ENCODE peak calls at places on chromosomes 3 and 15, in four cellular contexts. W is globus pallidus, B is A172, J is iPS-NIHi11. X is an unnamed sample.

GRCh38 chr15:26126070-26126469 is 262.9 kb upstream of the ATP10A start:
- DNase-seq in W (peak), J (no peak), B (no peak), X (no peak)

GRCh38 chr3:120767106-120767505 is 24.6 kb downstream of the GTF2E1 start:
- DNase-seq in B (no peak), W (no peak), J (no peak), X (no peak)

GRCh38 chr3:159189994-159190669 is 388.3 kb downstream of the MFSD1 start:
- DNase-seq in B (peak), W (no peak), J (no peak), X (no peak)

GRCh38 chr15:59052915-59053407 is 52.0 kb upstream of the CCNB2 start:
- DNase-seq in J (no peak), W (no peak), B (no peak), X (no peak)

GRCh38 chr3:1987983-1988382 is 110.7 kb upstream of the CNTN4 start:
- DNase-seq in W (peak), B (no peak), J (no peak), X (peak)

GRCh38 chr3:196837819-196838420 is 29.8 kb upstream of the SENP5 start:
- DNase-seq in J (peak), B (peak), W (peak), X (peak)

GRCh38 chr3:148366743-148367410 is 330.8 kb upstream of the AGTR1 start:
- DNase-seq in B (no peak), J (no peak), W (peak), X (peak)

GRCh38 chr3:189710620-189711388 is 79.6 kb downstream of the TP63 start:
- DNase-seq in B (peak), J (peak), W (no peak), X (no peak)

GRCh38 chr15:76996526-76997401 is 1.8 kb downstream of the PSTPIP1 start:
- DNase-seq in J (no peak), W (no peak), B (peak), X (no peak)